ENCODE peak calls at places on chromosomes 16 and 17, in five cellular contexts. R is substantia nigra, T is HEK293T, K is activated T-cell treated with anti-CD3 and anti-CD28 coated beads for 48 hours, F is activated T-helper 1 cell treated with Interleukin-2 at 50 U/mL for 16 hours. M is an unnamed sample.

GRCh38 chr16:85055503-85056210 is 28.1 kb downstream of the KIAA0513 start:
- DNase-seq in R (no peak), T (no peak), K (peak), F (peak), M (peak)

GRCh38 chr17:16974569-16975265 is 2.8 kb upstream of the TNFRSF13B start:
- DNase-seq in R (no peak), T (no peak), K (no peak), F (no peak), M (no peak)

GRCh38 chr17:76737676-76738467 is at the start of gene MFSD11:
- DNase-seq in R (peak), T (peak), K (peak), F (peak), M (peak)

GRCh38 chr17:12994341-12995074 is 23.3 kb downstream of the ELAC2 start:
- DNase-seq in R (no peak), T (no peak), K (no peak), F (no peak), M (no peak)

GRCh38 chr16:12341423-12341822 is 364.9 kb downstream of the SNX29 start:
- DNase-seq in R (no peak), T (no peak), K (no peak), F (no peak), M (no peak)

GRCh38 chr16:8572919-8573724 is 17.2 kb downstream of the TMEM114 start:
- DNase-seq in R (no peak), T (peak), K (no peak), F (no peak), M (no peak)

GRCh38 chr17:48746916-48747444 is 18.4 kb upstream of the HOXB13 start:
- DNase-seq in R (no peak), T (no peak), K (no peak), F (no peak), M (no peak)

GRCh38 chr17:80501739-80502577 is 25.6 kb upstream of the NPTX1 start:
- DNase-seq in R (no peak), T (no peak), K (no peak), F (no peak), M (no peak)

GRCh38 chr17:49843774-49844350 is 4.0 kb downstream of the TAC4 start:
- DNase-seq in R (no peak), T (peak), K (no peak), F (no peak), M (no peak)

GRCh38 chr17:57701121-57701520 is 44.0 kb downstream of the CCDC182 start:
- DNase-seq in R (no peak), T (no peak), K (no peak), F (no peak), M (no peak)

GRCh38 chr17:1736348-1737281 is 6.1 kb upstream of the SERPINF2 start:
- DNase-seq in R (no peak), T (no peak), K (peak), F (no peak), M (peak)

GRCh38 chr17:81309859-81310839 is 15.0 kb upstream of the SLC38A10 start:
- DNase-seq in R (no peak), T (no peak), K (no peak), F (no peak), M (no peak)

GRCh38 chr17:73288534-73289302 is 23.1 kb downstream of the CDC42EP4 start:
- DNase-seq in R (no peak), T (no peak), K (no peak), F (no peak), M (no peak)

GRCh38 chr17:27268394-27269085 is 25.4 kb upstream of the WSB1 start:
- DNase-seq in R (no peak), T (no peak), K (no peak), F (no peak), M (no peak)

GRCh38 chr17:76866774-76867577 is 1.2 kb upstream of the MGAT5B start:
- DNase-seq in R (no peak), T (no peak), K (no peak), F (no peak), M (no peak)

GRCh38 chr17:2213291-2213960 is 90.2 kb downstream of the SMG6 start:
- DNase-seq in R (no peak), T (no peak), K (no peak), F (no peak), M (no peak)

GRCh38 chr17:78868391-78868790 is 27.8 kb upstream of the USP36 start:
- DNase-seq in R (no peak), T (no peak), K (no peak), F (no peak), M (no peak)

GRCh38 chr17:73973881-73974409 is 229.5 kb upstream of the RPL38 start:
- DNase-seq in R (no peak), T (no peak), K (no peak), F (no peak), M (no peak)

M was measured in activated effector memory CD4-positive, alpha-beta T cell treated with Interleukin-2 at 50 U/mL for 16 hours.